ENCODE peak calls at places on chromosomes 1 and 21, in eight cellular contexts. One of them, this sample, is unnamed.

GRCh38 chr21:44567481-44568171 is 5.9 kb upstream of the KRTAP10-4 start:
- DNase-seq in heart right ventricle: no peak
- DNase-seq in CD8-positive, alpha-beta T cell: no peak
- DNase-seq in stimulated activated CD4-positive, alpha-beta T cell treated with anti-CD3 and anti-CD28 coated beads, Interleukin-2, amount 100 ng/mL, for 48 hours: no peak
- DNase-seq in HuH-7.5: no peak
- DNase-seq in stimulated activated naive B cell treated with anti-CD40 and anti-IgM and Interleukin-4, amounts not matched to agents 10 μg/mL and 1 μg/mL and 100 μg/mL, for 72 hours: no peak
- DNase-seq in T-cell: no peak
- DNase-seq in left colon: no peak
- DNase-seq in this sample: no peak

GRCh38 chr1:99467645-99468044 is 178.3 kb upstream of the PALMD start:
- DNase-seq in left colon: no peak
- DNase-seq in HuH-7.5: no peak
- DNase-seq in stimulated activated naive B cell treated with anti-CD40 and anti-IgM and Interleukin-4, amounts not matched to agents 10 μg/mL and 1 μg/mL and 100 μg/mL, for 72 hours: no peak
- DNase-seq in stimulated activated CD4-positive, alpha-beta T cell treated with anti-CD3 and anti-CD28 coated beads, Interleukin-2, amount 100 ng/mL, for 48 hours: no peak
- DNase-seq in heart right ventricle: no peak
- DNase-seq in CD8-positive, alpha-beta T cell: no peak
- DNase-seq in T-cell: no peak
- DNase-seq in this sample: no peak

GRCh38 chr1:207813946-207814345 is 62.1 kb downstream of the CD46 start:
- DNase-seq in CD8-positive, alpha-beta T cell: no peak
- DNase-seq in stimulated activated naive B cell treated with anti-CD40 and anti-IgM and Interleukin-4, amounts not matched to agents 10 μg/mL and 1 μg/mL and 100 μg/mL, for 72 hours: no peak
- DNase-seq in HuH-7.5: no peak
- DNase-seq in T-cell: no peak
- DNase-seq in heart right ventricle: no peak
- DNase-seq in left colon: no peak
- DNase-seq in stimulated activated CD4-positive, alpha-beta T cell treated with anti-CD3 and anti-CD28 coated beads, Interleukin-2, amount 100 ng/mL, for 48 hours: no peak
- DNase-seq in this sample: no peak

GRCh38 chr1:51699376-51699775 is 82.5 kb downstream of the OSBPL9 start:
- DNase-seq in CD8-positive, alpha-beta T cell: no peak
- DNase-seq in heart right ventricle: no peak
- DNase-seq in HuH-7.5: no peak
- DNase-seq in left colon: no peak
- DNase-seq in T-cell: no peak
- DNase-seq in stimulated activated CD4-positive, alpha-beta T cell treated with anti-CD3 and anti-CD28 coated beads, Interleukin-2, amount 100 ng/mL, for 48 hours: no peak
- DNase-seq in stimulated activated naive B cell treated with anti-CD40 and anti-IgM and Interleukin-4, amounts not matched to agents 10 μg/mL and 1 μg/mL and 100 μg/mL, for 72 hours: no peak
- DNase-seq in this sample: no peak

GRCh38 chr1:21931171-21932093 is 5.7 kb downstream of the HSPG2 start:
- DNase-seq in heart right ventricle: peak; percentile 71
- DNase-seq in left colon: no peak
- DNase-seq in CD8-positive, alpha-beta T cell: no peak
- DNase-seq in stimulated activated naive B cell treated with anti-CD40 and anti-IgM and Interleukin-4, amounts not matched to agents 10 μg/mL and 1 μg/mL and 100 μg/mL, for 72 hours: no peak
- DNase-seq in HuH-7.5: peak; percentile 69
- DNase-seq in stimulated activated CD4-positive, alpha-beta T cell treated with anti-CD3 and anti-CD28 coated beads, Interleukin-2, amount 100 ng/mL, for 48 hours: no peak
- DNase-seq in T-cell: no peak
- DNase-seq in this sample: peak; percentile 82

GRCh38 chr1:160284220-160284781 is 632 bp downstream of the PEX19 start:
- DNase-seq in HuH-7.5: peak; percentile 18
- DNase-seq in T-cell: no peak
- DNase-seq in left colon: peak; percentile 30
- DNase-seq in CD8-positive, alpha-beta T cell: no peak
- DNase-seq in stimulated activated CD4-positive, alpha-beta T cell treated with anti-CD3 and anti-CD28 coated beads, Interleukin-2, amount 100 ng/mL, for 48 hours: no peak
- DNase-seq in stimulated activated naive B cell treated with anti-CD40 and anti-IgM and Interleukin-4, amounts not matched to agents 10 μg/mL and 1 μg/mL and 100 μg/mL, for 72 hours: no peak
- DNase-seq in heart right ventricle: no peak
- DNase-seq in this sample: peak; percentile 18

GRCh38 chr1:211578640-211579433 is at the start of gene SLC30A1:
- DNase-seq in T-cell: peak; percentile 98
- DNase-seq in stimulated activated naive B cell treated with anti-CD40 and anti-IgM and Interleukin-4, amounts not matched to agents 10 μg/mL and 1 μg/mL and 100 μg/mL, for 72 hours: peak; percentile 98
- DNase-seq in CD8-positive, alpha-beta T cell: peak; percentile 100
- DNase-seq in stimulated activated CD4-positive, alpha-beta T cell treated with anti-CD3 and anti-CD28 coated beads, Interleukin-2, amount 100 ng/mL, for 48 hours: peak; percentile 100
- DNase-seq in left colon: peak; percentile 100
- DNase-seq in heart right ventricle: peak; percentile 100
- DNase-seq in HuH-7.5: peak; percentile 97
- DNase-seq in this sample: peak; percentile 97

GRCh38 chr1:228751360-228752098 is 16.2 kb downstream of the RHOU start:
- DNase-seq in stimulated activated naive B cell treated with anti-CD40 and anti-IgM and Interleukin-4, amounts not matched to agents 10 μg/mL and 1 μg/mL and 100 μg/mL, for 72 hours: peak; percentile 32
- DNase-seq in CD8-positive, alpha-beta T cell: no peak
- DNase-seq in HuH-7.5: no peak
- DNase-seq in left colon: no peak
- DNase-seq in stimulated activated CD4-positive, alpha-beta T cell treated with anti-CD3 and anti-CD28 coated beads, Interleukin-2, amount 100 ng/mL, for 48 hours: no peak
- DNase-seq in T-cell: no peak
- DNase-seq in heart right ventricle: no peak
- DNase-seq in this sample: no peak

GRCh38 chr1:25933479-25934365 is 27.5 kb upstream of the STMN1 start:
- DNase-seq in stimulated activated CD4-positive, alpha-beta T cell treated with anti-CD3 and anti-CD28 coated beads, Interleukin-2, amount 100 ng/mL, for 48 hours: no peak
- DNase-seq in HuH-7.5: no peak
- DNase-seq in T-cell: no peak
- DNase-seq in heart right ventricle: no peak
- DNase-seq in CD8-positive, alpha-beta T cell: no peak
- DNase-seq in stimulated activated naive B cell treated with anti-CD40 and anti-IgM and Interleukin-4, amounts not matched to agents 10 μg/mL and 1 μg/mL and 100 μg/mL, for 72 hours: no peak
- DNase-seq in left colon: no peak
- DNase-seq in this sample: no peak

GRCh38 chr1:236907205-236907604 is 97.0 kb downstream of the MT1HL1 start:
- DNase-seq in stimulated activated naive B cell treated with anti-CD40 and anti-IgM and Interleukin-4, amounts not matched to agents 10 μg/mL and 1 μg/mL and 100 μg/mL, for 72 hours: no peak
- DNase-seq in HuH-7.5: no peak
- DNase-seq in stimulated activated CD4-positive, alpha-beta T cell treated with anti-CD3 and anti-CD28 coated beads, Interleukin-2, amount 100 ng/mL, for 48 hours: no peak
- DNase-seq in left colon: no peak
- DNase-seq in T-cell: no peak
- DNase-seq in CD8-positive, alpha-beta T cell: no peak
- DNase-seq in heart right ventricle: no peak
- DNase-seq in this sample: no peak

GRCh38 chr1:59947047-59947938 is 20.7 kb upstream of the CYP2J2 start:
- DNase-seq in stimulated activated naive B cell treated with anti-CD40 and anti-IgM and Interleukin-4, amounts not matched to agents 10 μg/mL and 1 μg/mL and 100 μg/mL, for 72 hours: peak; percentile 21
- DNase-seq in T-cell: peak; percentile 39
- DNase-seq in left colon: no peak
- DNase-seq in HuH-7.5: no peak
- DNase-seq in stimulated activated CD4-positive, alpha-beta T cell treated with anti-CD3 and anti-CD28 coated beads, Interleukin-2, amount 100 ng/mL, for 48 hours: peak; percentile 23
- DNase-seq in CD8-positive, alpha-beta T cell: peak; percentile 53
- DNase-seq in heart right ventricle: no peak
- DNase-seq in this sample: peak; percentile 51

GRCh38 chr1:40476924-40477679 is at the start of gene ZFP69:
- DNase-seq in CD8-positive, alpha-beta T cell: peak; percentile 73
- DNase-seq in heart right ventricle: peak; percentile 81
- DNase-seq in T-cell: peak; percentile 71
- DNase-seq in HuH-7.5: peak; percentile 70
- DNase-seq in stimulated activated CD4-positive, alpha-beta T cell treated with anti-CD3 and anti-CD28 coated beads, Interleukin-2, amount 100 ng/mL, for 48 hours: peak; percentile 44
- DNase-seq in stimulated activated naive B cell treated with anti-CD40 and anti-IgM and Interleukin-4, amounts not matched to agents 10 μg/mL and 1 μg/mL and 100 μg/mL, for 72 hours: peak; percentile 78
- DNase-seq in left colon: peak; percentile 66
- DNase-seq in this sample: peak; percentile 7

GRCh38 chr1:58883888-58884482 is 100.1 kb upstream of the JUN start:
- DNase-seq in heart right ventricle: no peak
- DNase-seq in left colon: no peak
- DNase-seq in T-cell: no peak
- DNase-seq in CD8-positive, alpha-beta T cell: no peak
- DNase-seq in stimulated activated CD4-positive, alpha-beta T cell treated with anti-CD3 and anti-CD28 coated beads, Interleukin-2, amount 100 ng/mL, for 48 hours: no peak
- DNase-seq in stimulated activated naive B cell treated with anti-CD40 and anti-IgM and Interleukin-4, amounts not matched to agents 10 μg/mL and 1 μg/mL and 100 μg/mL, for 72 hours: no peak
- DNase-seq in HuH-7.5: no peak
- DNase-seq in this sample: no peak

GRCh38 chr1:13725714-13726175 is 25.8 kb downstream of the PRDM2 start:
- DNase-seq in heart right ventricle: no peak
- DNase-seq in CD8-positive, alpha-beta T cell: peak; percentile 66
- DNase-seq in T-cell: peak; percentile 64
- DNase-seq in stimulated activated naive B cell treated with anti-CD40 and anti-IgM and Interleukin-4, amounts not matched to agents 10 μg/mL and 1 μg/mL and 100 μg/mL, for 72 hours: peak; percentile 46
- DNase-seq in left colon: no peak
- DNase-seq in stimulated activated CD4-positive, alpha-beta T cell treated with anti-CD3 and anti-CD28 coated beads, Interleukin-2, amount 100 ng/mL, for 48 hours: no peak
- DNase-seq in HuH-7.5: no peak
- DNase-seq in this sample: peak; percentile 22

GRCh38 chr1:221712776-221713431 is 29.0 kb downstream of the DUSP10 start:
- DNase-seq in T-cell: peak; percentile 90
- DNase-seq in stimulated activated CD4-positive, alpha-beta T cell treated with anti-CD3 and anti-CD28 coated beads, Interleukin-2, amount 100 ng/mL, for 48 hours: peak; percentile 58
- DNase-seq in HuH-7.5: no peak
- DNase-seq in heart right ventricle: peak; percentile 11
- DNase-seq in stimulated activated naive B cell treated with anti-CD40 and anti-IgM and Interleukin-4, amounts not matched to agents 10 μg/mL and 1 μg/mL and 100 μg/mL, for 72 hours: peak; percentile 20
- DNase-seq in CD8-positive, alpha-beta T cell: peak; percentile 81
- DNase-seq in left colon: no peak
- DNase-seq in this sample: no peak

GRCh38 chr21:44574457-44575306 is 1.2 kb downstream of the KRTAP10-4 start:
- DNase-seq in T-cell: no peak
- DNase-seq in stimulated activated naive B cell treated with anti-CD40 and anti-IgM and Interleukin-4, amounts not matched to agents 10 μg/mL and 1 μg/mL and 100 μg/mL, for 72 hours: no peak
- DNase-seq in left colon: peak; percentile 90
- DNase-seq in heart right ventricle: no peak
- DNase-seq in stimulated activated CD4-positive, alpha-beta T cell treated with anti-CD3 and anti-CD28 coated beads, Interleukin-2, amount 100 ng/mL, for 48 hours: no peak
- DNase-seq in CD8-positive, alpha-beta T cell: no peak
- DNase-seq in HuH-7.5: no peak
- DNase-seq in this sample: peak; percentile 50

GRCh38 chr1:208101661-208102431 is 142.3 kb downstream of the PLXNA2 start:
- DNase-seq in stimulated activated CD4-positive, alpha-beta T cell treated with anti-CD3 and anti-CD28 coated beads, Interleukin-2, amount 100 ng/mL, for 48 hours: no peak
- DNase-seq in stimulated activated naive B cell treated with anti-CD40 and anti-IgM and Interleukin-4, amounts not matched to agents 10 μg/mL and 1 μg/mL and 100 μg/mL, for 72 hours: no peak
- DNase-seq in left colon: peak; percentile 81
- DNase-seq in CD8-positive, alpha-beta T cell: no peak
- DNase-seq in heart right ventricle: peak; percentile 39
- DNase-seq in HuH-7.5: no peak
- DNase-seq in T-cell: no peak
- DNase-seq in this sample: no peak

GRCh38 chr1:91013302-91013701 is 8.5 kb downstream of the ZNF644 start:
- DNase-seq in stimulated activated CD4-positive, alpha-beta T cell treated with anti-CD3 and anti-CD28 coated beads, Interleukin-2, amount 100 ng/mL, for 48 hours: no peak
- DNase-seq in T-cell: no peak
- DNase-seq in CD8-positive, alpha-beta T cell: no peak
- DNase-seq in stimulated activated naive B cell treated with anti-CD40 and anti-IgM and Interleukin-4, amounts not matched to agents 10 μg/mL and 1 μg/mL and 100 μg/mL, for 72 hours: no peak
- DNase-seq in heart right ventricle: no peak
- DNase-seq in left colon: no peak
- DNase-seq in HuH-7.5: no peak
- DNase-seq in this sample: no peak